ENCODE peak calls at places on chromosomes 2 and 18, in four cellular contexts. Q is stimulated activated CD4-positive, alpha-beta T cell treated with anti-CD3 and anti-CD28 coated beads, Interleukin-1b, Interleukin-23, amount 100 ng/mL, for 4 hours; E is RWPE1; C is central memory CD4-positive, alpha-beta T cell. L is an unnamed sample.
A peak's percentile ranks its signal among the peaks of the same experiment; 100 is the strongest.

GRCh38 chr2:207727256-207727655 is 15.8 kb downstream of the CCNYL1 start:
- DNase-seq in Q (no peak), C (no peak), E (peak; percentile 57), L (no peak)

GRCh38 chr2:52395912-52396311 is 1364.0 kb upstream of the NRXN1 start:
- DNase-seq in C (no peak), E (no peak), Q (no peak), L (no peak)

GRCh38 chr18:47247036-47247832 is 4.2 kb downstream of the SKOR2 start:
- DNase-seq in E (no peak), Q (no peak), C (no peak), L (no peak)

GRCh38 chr2:226618875-226619605 is 180.6 kb downstream of the IRS1 start:
- DNase-seq in Q (no peak), C (no peak), E (no peak), L (no peak)

GRCh38 chr2:102717308-102718018 is 44.4 kb upstream of the TMEM182 start:
- DNase-seq in Q (no peak), C (no peak), E (peak; percentile 26), L (no peak)

GRCh38 chr2:120596191-120596781 is 139.4 kb upstream of the GLI2 start:
- DNase-seq in C (no peak), Q (no peak), E (no peak), L (no peak)

GRCh38 chr18:9092665-9093064 is 9.8 kb upstream of the NDUFV2 start:
- DNase-seq in Q (no peak), C (no peak), E (no peak), L (no peak)

GRCh38 chr2:120847700-120848321 is 112.1 kb downstream of the GLI2 start:
- DNase-seq in C (no peak), E (peak; percentile 62), Q (no peak), L (no peak)

GRCh38 chr2:55282110-55282917 is 13.3 kb upstream of the MTIF2 start:
- DNase-seq in E (peak; percentile 57), C (peak; percentile 87), Q (peak; percentile 71), L (no peak)

GRCh38 chr2:111909079-111909478 is 10.7 kb downstream of the MERTK start:
- DNase-seq in C (no peak), Q (no peak), E (no peak), L (no peak)